ENCODE peak calls at places on chromosomes 11 and 22, in six cellular contexts. M, B, Y, H, K and F are unnamed samples.

GRCh38 chr11:129992161-129992944 is 10.3 kb downstream of the PRDM10 start:
- DNase-seq in M (peak), B (peak), Y (no peak), H (peak), K (peak), F (peak)

GRCh38 chr11:72724851-72725730 is 27.1 kb downstream of the ARAP1 start:
- DNase-seq in M (peak), B (peak), Y (no peak), H (peak), K (peak), F (peak)

GRCh38 chr11:61335355-61335710 is 2.3 kb downstream of the TKFC start:
- DNase-seq in M (no peak), B (no peak), Y (no peak), H (peak), K (no peak), F (no peak)

GRCh38 chr11:118807800-118808778 is 17.1 kb upstream of the DDX6 start:
- DNase-seq in M (no peak), B (no peak), Y (no peak), H (no peak), K (no peak), F (no peak)

GRCh38 chr22:44215287-44215686 is 34.6 kb downstream of the PARVG start:
- DNase-seq in M (no peak), B (no peak), Y (no peak), H (no peak), K (no peak), F (no peak)

GRCh38 chr11:111331711-111332479 is 33.5 kb downstream of the POU2AF3 start:
- DNase-seq in M (no peak), B (peak), Y (no peak), H (peak), K (peak), F (no peak)

GRCh38 chr22:40665312-40665711 is 14.0 kb upstream of the MCHR1 start:
- DNase-seq in M (no peak), B (peak), Y (peak), H (peak), K (peak), F (no peak)

GRCh38 chr11:133720951-133721350 is 124.4 kb downstream of the SPATA19 start:
- DNase-seq in M (no peak), B (no peak), Y (peak), H (no peak), K (no peak), F (no peak)

GRCh38 chr22:46042786-46043185 is 65.8 kb upstream of the WNT7B start:
- DNase-seq in M (no peak), B (no peak), Y (peak), H (no peak), K (no peak), F (peak)

GRCh38 chr11:124915541-124916369 is 3.3 kb upstream of the HEPN1 start:
- DNase-seq in M (no peak), B (no peak), Y (no peak), H (no peak), K (peak), F (no peak)

GRCh38 chr11:83827940-83828554 is 541.9 kb upstream of the CCDC90B start:
- DNase-seq in M (no peak), B (peak), Y (no peak), H (peak), K (peak), F (no peak)

GRCh38 chr11:105577645-105578044 is 32.2 kb upstream of the GRIA4 start:
- DNase-seq in M (no peak), B (no peak), Y (no peak), H (peak), K (peak), F (no peak)

GRCh38 chr11:6927030-6927617 is 898 bp downstream of the ZNF215 start:
- DNase-seq in M (no peak), B (no peak), Y (no peak), H (no peak), K (no peak), F (peak)

GRCh38 chr11:10263929-10264328 is 30.1 kb downstream of the SBF2 start:
- DNase-seq in M (no peak), B (peak), Y (no peak), H (peak), K (peak), F (no peak)

GRCh38 chr22:49297286-49297870 is 530.3 kb downstream of the BRD1 start:
- DNase-seq in M (peak), B (no peak), Y (peak), H (no peak), K (no peak), F (peak)

GRCh38 chr11:12232819-12233601 is 122.6 kb downstream of the MICAL2 start:
- DNase-seq in M (no peak), B (peak), Y (no peak), H (peak), K (peak), F (no peak)

GRCh38 chr22:20440637-20441591 is 3.3 kb upstream of the SCARF2 start:
- DNase-seq in M (no peak), B (no peak), Y (peak), H (no peak), K (no peak), F (no peak)

GRCh38 chr11:2926611-2927492 is 2.4 kb downstream of the PHLDA2 start:
- DNase-seq in M (no peak), B (no peak), Y (peak), H (no peak), K (no peak), F (no peak)

GRCh38 chr11:20364412-20364792 is 888 bp downstream of the HTATIP2 start:
- DNase-seq in M (no peak), B (no peak), Y (no peak), H (peak), K (no peak), F (no peak)

GRCh38 chr22:44127353-44127752 is 53.4 kb upstream of the PARVG start:
- DNase-seq in M (no peak), B (no peak), Y (peak), H (peak), K (peak), F (no peak)

GRCh38 chr11:6610591-6610990 is 1.4 kb downstream of the TAF10 start:
- DNase-seq in M (peak), B (no peak), Y (no peak), H (no peak), K (no peak), F (peak)

GRCh38 chr11:9280655-9281301 is 15.6 kb upstream of the DENND5A start:
- DNase-seq in M (peak), B (peak), Y (no peak), H (peak), K (peak), F (peak)

GRCh38 chr11:57491371-57492061 is 24.0 kb downstream of the SLC43A1 start:
- DNase-seq in M (peak), B (no peak), Y (no peak), H (peak), K (peak), F (no peak)

GRCh38 chr22:37824674-37825641 is 1.8 kb downstream of the GALR3 start:
- DNase-seq in M (peak), B (no peak), Y (peak), H (no peak), K (peak), F (no peak)

GRCh38 chr11:68313574-68314202 is 1.3 kb downstream of the LRP5 start:
- DNase-seq in M (no peak), B (peak), Y (no peak), H (no peak), K (peak), F (no peak)

GRCh38 chr11:123181075-123181474 is 14.0 kb downstream of the CLMP start:
- DNase-seq in M (no peak), B (no peak), Y (no peak), H (no peak), K (no peak), F (no peak)